ENCODE peak calls at places on chromosomes 7 and 10, in five cellular contexts. One of them, this sample, is unnamed.
A peak's percentile ranks its signal among the peaks of the same experiment; 100 is the strongest.

GRCh38 chr7:155515318-155515717 is 31.0 kb downstream of the CNPY1 start:
- DNase-seq in pancreas: no peak
- DNase-seq in osteoblast: no peak
- DNase-seq in CD8-positive, alpha-beta T cell: no peak
- DNase-seq in cardiac muscle cell: no peak
- DNase-seq in this sample: no peak

GRCh38 chr7:134630237-134630636 is 16.4 kb upstream of the BPGM start:
- DNase-seq in CD8-positive, alpha-beta T cell: no peak
- DNase-seq in osteoblast: no peak
- DNase-seq in cardiac muscle cell: no peak
- DNase-seq in pancreas: no peak
- DNase-seq in this sample: no peak

GRCh38 chr7:151228024-151228866 is 1.2 kb upstream of the ABCF2 start:
- DNase-seq in CD8-positive, alpha-beta T cell: no peak
- DNase-seq in pancreas: no peak
- DNase-seq in osteoblast: peak; percentile 78
- DNase-seq in cardiac muscle cell: no peak
- DNase-seq in this sample: no peak

GRCh38 chr10:111131168-111131799 is 54.5 kb downstream of the ADRA2A start:
- DNase-seq in pancreas: peak; percentile 22
- DNase-seq in osteoblast: no peak
- DNase-seq in CD8-positive, alpha-beta T cell: no peak
- DNase-seq in cardiac muscle cell: no peak
- DNase-seq in this sample: no peak

GRCh38 chr7:70805360-70805759 is 326.6 kb upstream of the GALNT17 start:
- DNase-seq in CD8-positive, alpha-beta T cell: no peak
- DNase-seq in cardiac muscle cell: no peak
- DNase-seq in osteoblast: no peak
- DNase-seq in pancreas: no peak
- DNase-seq in this sample: no peak

GRCh38 chr7:43501881-43502280 is 81.0 kb upstream of the STK17A start:
- DNase-seq in CD8-positive, alpha-beta T cell: no peak
- DNase-seq in cardiac muscle cell: peak; percentile 65
- DNase-seq in osteoblast: no peak
- DNase-seq in pancreas: no peak
- DNase-seq in this sample: no peak

GRCh38 chr7:75650671-75651070 is 88.1 kb downstream of the HIP1 start:
- DNase-seq in cardiac muscle cell: no peak
- DNase-seq in osteoblast: peak; percentile 77
- DNase-seq in pancreas: peak; percentile 14
- DNase-seq in CD8-positive, alpha-beta T cell: no peak
- DNase-seq in this sample: peak; percentile 61

GRCh38 chr7:45684910-45685618 is 110.9 kb downstream of the ADCY1 start:
- DNase-seq in pancreas: no peak
- DNase-seq in osteoblast: no peak
- DNase-seq in CD8-positive, alpha-beta T cell: no peak
- DNase-seq in cardiac muscle cell: no peak
- DNase-seq in this sample: no peak

GRCh38 chr10:97498841-97499560 is at the start of gene UBTD1:
- DNase-seq in CD8-positive, alpha-beta T cell: no peak
- DNase-seq in cardiac muscle cell: peak; percentile 61
- DNase-seq in pancreas: peak; percentile 51
- DNase-seq in osteoblast: peak; percentile 93
- DNase-seq in this sample: peak; percentile 60

GRCh38 chr7:46220066-46220630 is 299.1 kb upstream of the IGFBP3 start:
- DNase-seq in CD8-positive, alpha-beta T cell: no peak
- DNase-seq in osteoblast: no peak
- DNase-seq in cardiac muscle cell: no peak
- DNase-seq in pancreas: no peak
- DNase-seq in this sample: no peak

GRCh38 chr7:84677386-84677785 is 482.8 kb upstream of the SEMA3A start:
- DNase-seq in osteoblast: no peak
- DNase-seq in CD8-positive, alpha-beta T cell: no peak
- DNase-seq in pancreas: no peak
- DNase-seq in cardiac muscle cell: peak; percentile 44
- DNase-seq in this sample: no peak

GRCh38 chr10:110456523-110457091 is 41.1 kb upstream of the DUSP5 start:
- DNase-seq in osteoblast: no peak
- DNase-seq in CD8-positive, alpha-beta T cell: no peak
- DNase-seq in pancreas: no peak
- DNase-seq in cardiac muscle cell: peak; percentile 71
- DNase-seq in this sample: no peak

GRCh38 chr7:5526190-5527037 is 102.8 kb upstream of the TNRC18 start:
- DNase-seq in CD8-positive, alpha-beta T cell: no peak
- DNase-seq in pancreas: no peak
- DNase-seq in cardiac muscle cell: peak; percentile 74
- DNase-seq in osteoblast: peak; percentile 82
- DNase-seq in this sample: peak; percentile 34

GRCh38 chr7:37899712-37900247 is 16.8 kb downstream of the SFRP4 start:
- DNase-seq in cardiac muscle cell: no peak
- DNase-seq in CD8-positive, alpha-beta T cell: no peak
- DNase-seq in pancreas: no peak
- DNase-seq in osteoblast: no peak
- DNase-seq in this sample: no peak

GRCh38 chr7:126840869-126841268 is 411.9 kb downstream of the GRM8 start:
- DNase-seq in osteoblast: no peak
- DNase-seq in cardiac muscle cell: no peak
- DNase-seq in CD8-positive, alpha-beta T cell: no peak
- DNase-seq in pancreas: no peak
- DNase-seq in this sample: no peak

GRCh38 chr7:105439174-105439893 is 50.6 kb upstream of the SRPK2 start:
- DNase-seq in osteoblast: peak; percentile 89
- DNase-seq in pancreas: no peak
- DNase-seq in CD8-positive, alpha-beta T cell: no peak
- DNase-seq in cardiac muscle cell: peak; percentile 72
- DNase-seq in this sample: no peak

GRCh38 chr10:15817407-15818046 is 42.8 kb downstream of the MINDY3 start:
- DNase-seq in CD8-positive, alpha-beta T cell: no peak
- DNase-seq in cardiac muscle cell: peak; percentile 62
- DNase-seq in pancreas: no peak
- DNase-seq in osteoblast: no peak
- DNase-seq in this sample: no peak

GRCh38 chr10:4069491-4069890 is 284.5 kb upstream of the KLF6 start:
- DNase-seq in osteoblast: no peak
- DNase-seq in cardiac muscle cell: peak; percentile 87
- DNase-seq in CD8-positive, alpha-beta T cell: no peak
- DNase-seq in pancreas: no peak
- DNase-seq in this sample: no peak

GRCh38 chr7:75993689-75994387 is 557 bp downstream of the TMEM120A start:
- DNase-seq in CD8-positive, alpha-beta T cell: no peak
- DNase-seq in pancreas: peak; percentile 58
- DNase-seq in cardiac muscle cell: peak; percentile 78
- DNase-seq in osteoblast: peak; percentile 98
- DNase-seq in this sample: peak; percentile 75

GRCh38 chr10:121332829-121333765 is 265.1 kb downstream of the FGFR2 start:
- DNase-seq in pancreas: no peak
- DNase-seq in osteoblast: no peak
- DNase-seq in CD8-positive, alpha-beta T cell: no peak
- DNase-seq in cardiac muscle cell: no peak
- DNase-seq in this sample: no peak

GRCh38 chr7:139091677-139091996 is 17.9 kb downstream of the ZC3HAV1 start:
- DNase-seq in cardiac muscle cell: no peak
- DNase-seq in CD8-positive, alpha-beta T cell: no peak
- DNase-seq in osteoblast: peak; percentile 19
- DNase-seq in pancreas: no peak
- DNase-seq in this sample: no peak

GRCh38 chr7:77653572-77653971 is 42.7 kb upstream of the RSBN1L start:
- DNase-seq in pancreas: peak; percentile 18
- DNase-seq in osteoblast: no peak
- DNase-seq in cardiac muscle cell: no peak
- DNase-seq in CD8-positive, alpha-beta T cell: no peak
- DNase-seq in this sample: no peak

GRCh38 chr10:117468665-117469064 is 73.9 kb upstream of the EMX2 start:
- DNase-seq in osteoblast: no peak
- DNase-seq in cardiac muscle cell: no peak
- DNase-seq in pancreas: no peak
- DNase-seq in CD8-positive, alpha-beta T cell: no peak
- DNase-seq in this sample: no peak

GRCh38 chr7:46586406-46586805 is 665.3 kb upstream of the IGFBP3 start:
- DNase-seq in CD8-positive, alpha-beta T cell: no peak
- DNase-seq in cardiac muscle cell: peak; percentile 74
- DNase-seq in pancreas: no peak
- DNase-seq in osteoblast: no peak
- DNase-seq in this sample: no peak

GRCh38 chr7:79709574-79710409 is 256.3 kb upstream of the MAGI2 start:
- DNase-seq in pancreas: no peak
- DNase-seq in cardiac muscle cell: peak; percentile 63
- DNase-seq in osteoblast: no peak
- DNase-seq in CD8-positive, alpha-beta T cell: no peak
- DNase-seq in this sample: no peak

GRCh38 chr10:30637881-30638467 is 8.4 kb upstream of the LYZL2 start:
- DNase-seq in pancreas: no peak
- DNase-seq in cardiac muscle cell: peak; percentile 82
- DNase-seq in CD8-positive, alpha-beta T cell: no peak
- DNase-seq in osteoblast: peak; percentile 67
- DNase-seq in this sample: no peak

GRCh38 chr10:11533328-11533781 is 78.1 kb downstream of the USP6NL start:
- DNase-seq in osteoblast: no peak
- DNase-seq in CD8-positive, alpha-beta T cell: no peak
- DNase-seq in pancreas: no peak
- DNase-seq in cardiac muscle cell: peak; percentile 64
- DNase-seq in this sample: no peak

GRCh38 chr10:62980697-62981495 is 152.2 kb upstream of the NRBF2 start:
- DNase-seq in cardiac muscle cell: no peak
- DNase-seq in osteoblast: no peak
- DNase-seq in pancreas: no peak
- DNase-seq in CD8-positive, alpha-beta T cell: no peak
- DNase-seq in this sample: no peak

GRCh38 chr7:82838314-82838713 is 324.4 kb downstream of the PCLO start:
- DNase-seq in osteoblast: no peak
- DNase-seq in cardiac muscle cell: no peak
- DNase-seq in pancreas: no peak
- DNase-seq in CD8-positive, alpha-beta T cell: no peak
- DNase-seq in this sample: no peak

GRCh38 chr7:24824896-24825295 is 67.6 kb upstream of the GSDME start:
- DNase-seq in osteoblast: no peak
- DNase-seq in pancreas: no peak
- DNase-seq in CD8-positive, alpha-beta T cell: no peak
- DNase-seq in cardiac muscle cell: no peak
- DNase-seq in this sample: no peak

GRCh38 chr7:24820730-24821044 is 63.4 kb upstream of the GSDME start:
- DNase-seq in CD8-positive, alpha-beta T cell: no peak
- DNase-seq in osteoblast: no peak
- DNase-seq in cardiac muscle cell: peak; percentile 75
- DNase-seq in pancreas: no peak
- DNase-seq in this sample: no peak

GRCh38 chr7:24819916-24820689 is 62.8 kb upstream of the GSDME start:
- DNase-seq in cardiac muscle cell: peak; percentile 92
- DNase-seq in CD8-positive, alpha-beta T cell: peak; percentile 60
- DNase-seq in pancreas: peak; percentile 80
- DNase-seq in osteoblast: peak; percentile 69
- DNase-seq in this sample: peak; percentile 66

GRCh38 chr7:24824400-24824799 is 67.1 kb upstream of the GSDME start:
- DNase-seq in pancreas: no peak
- DNase-seq in cardiac muscle cell: no peak
- DNase-seq in osteoblast: no peak
- DNase-seq in CD8-positive, alpha-beta T cell: no peak
- DNase-seq in this sample: no peak

GRCh38 chr7:24821045-24821853 is 64.0 kb upstream of the GSDME start:
- DNase-seq in CD8-positive, alpha-beta T cell: peak; percentile 70
- DNase-seq in cardiac muscle cell: peak; percentile 82
- DNase-seq in pancreas: no peak
- DNase-seq in osteoblast: peak; percentile 85
- DNase-seq in this sample: peak; percentile 20
- H3K27ac ChIP-seq in CD8-positive, alpha-beta T cell: peak overlapping the region; percentile 52
- H3K27ac ChIP-seq in cardiac muscle cell: no peak overlapping the region
- H3K27ac ChIP-seq in pancreas: no peak overlapping the region
- H3K27ac ChIP-seq in osteoblast: peak overlapping the region; percentile 73
- H3K27ac ChIP-seq in this sample: no peak overlapping the region

GRCh38 chr10:119518936-119519335 is 23.6 kb downstream of the RGS10 start:
- DNase-seq in cardiac muscle cell: no peak
- DNase-seq in CD8-positive, alpha-beta T cell: no peak
- DNase-seq in osteoblast: peak; percentile 26
- DNase-seq in pancreas: no peak
- DNase-seq in this sample: no peak

GRCh38 chr10:119515511-119516045 is 26.9 kb downstream of the RGS10 start:
- DNase-seq in osteoblast: no peak
- DNase-seq in pancreas: no peak
- DNase-seq in CD8-positive, alpha-beta T cell: no peak
- DNase-seq in cardiac muscle cell: no peak
- DNase-seq in this sample: no peak

GRCh38 chr10:119518176-119518575 is 24.3 kb downstream of the RGS10 start:
- DNase-seq in pancreas: no peak
- DNase-seq in osteoblast: peak; percentile 57
- DNase-seq in cardiac muscle cell: no peak
- DNase-seq in CD8-positive, alpha-beta T cell: no peak
- DNase-seq in this sample: no peak

GRCh38 chr10:119517235-119518141 is 25.0 kb downstream of the RGS10 start:
- DNase-seq in osteoblast: peak; percentile 77
- DNase-seq in pancreas: no peak
- DNase-seq in CD8-positive, alpha-beta T cell: no peak
- DNase-seq in cardiac muscle cell: peak; percentile 55
- DNase-seq in this sample: no peak

DNA sequence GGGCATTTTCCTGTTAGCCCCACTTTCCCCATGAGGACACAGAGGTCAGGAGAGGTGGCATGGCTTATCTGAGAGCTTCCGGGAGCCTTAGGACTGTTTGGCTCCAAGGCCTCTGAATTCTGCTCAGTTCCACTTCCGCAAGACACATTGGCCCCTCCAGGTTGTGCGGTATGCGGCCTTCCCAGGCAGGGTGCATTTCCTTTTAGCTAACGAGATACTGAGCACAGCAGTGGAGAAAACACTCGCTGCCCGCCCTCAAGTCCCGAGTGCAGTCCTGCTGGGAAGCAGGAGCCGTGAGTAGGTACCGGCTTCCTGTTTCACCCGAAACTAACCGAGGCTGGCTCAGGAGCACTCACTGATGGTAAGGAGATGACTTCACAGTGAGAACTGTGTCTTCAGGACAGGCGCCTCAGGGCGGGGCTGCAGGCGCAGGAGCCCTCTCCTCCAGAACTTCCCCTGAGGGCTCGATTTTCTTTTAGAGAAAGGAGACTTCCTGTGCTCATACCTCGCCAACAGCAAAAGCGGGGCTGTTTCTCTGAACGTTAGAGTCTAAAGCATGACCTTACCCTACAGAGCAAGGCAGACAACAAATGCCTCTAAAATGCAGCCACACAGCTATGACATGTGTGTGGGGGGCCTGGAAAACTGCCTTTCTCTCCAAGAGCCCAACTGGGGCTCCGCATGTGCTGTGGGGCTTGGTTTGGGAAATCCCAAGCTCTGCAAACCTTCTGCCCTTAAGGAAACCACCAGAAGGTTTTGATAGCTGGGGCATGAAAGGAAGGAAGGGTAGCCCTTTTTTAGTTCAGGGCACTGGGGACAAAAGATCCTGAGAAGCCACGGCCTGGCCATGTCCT is 25.9 kb downstream of the RGS10 start:
- DNase-seq in pancreas: no peak
- DNase-seq in osteoblast: no peak
- DNase-seq in cardiac muscle cell: peak; percentile 25
- DNase-seq in CD8-positive, alpha-beta T cell: peak; percentile 45
- DNase-seq in this sample: no peak
- H3K27ac ChIP-seq in pancreas: no peak overlapping the region
- H3K27ac ChIP-seq in osteoblast: no peak overlapping the region
- H3K27ac ChIP-seq in cardiac muscle cell: peak overlapping the region; percentile 45
- H3K27ac ChIP-seq in CD8-positive, alpha-beta T cell: peak overlapping the region; percentile 25
- H3K27ac ChIP-seq in this sample: no peak overlapping the region

GRCh38 chr7:140212100-140212881 is 35.5 kb upstream of the KDM7A start:
- DNase-seq in pancreas: no peak
- DNase-seq in cardiac muscle cell: no peak
- DNase-seq in CD8-positive, alpha-beta T cell: no peak
- DNase-seq in osteoblast: no peak
- DNase-seq in this sample: no peak
- H3K27ac ChIP-seq in pancreas: no peak overlapping the region
- H3K27ac ChIP-seq in cardiac muscle cell: no peak overlapping the region
- H3K27ac ChIP-seq in CD8-positive, alpha-beta T cell: no peak overlapping the region
- H3K27ac ChIP-seq in osteoblast: no peak overlapping the region
- H3K27ac ChIP-seq in this sample: no peak overlapping the region

GRCh38 chr7:100632951-100633717 is 8.2 kb downstream of the TFR2 start:
- DNase-seq in pancreas: peak; percentile 26
- DNase-seq in osteoblast: peak; percentile 94
- DNase-seq in CD8-positive, alpha-beta T cell: peak; percentile 34
- DNase-seq in cardiac muscle cell: peak; percentile 31
- DNase-seq in this sample: peak; percentile 41
- H3K27ac ChIP-seq in pancreas: no peak overlapping the region
- H3K27ac ChIP-seq in osteoblast: no peak overlapping the region
- H3K27ac ChIP-seq in CD8-positive, alpha-beta T cell: no peak overlapping the region
- H3K27ac ChIP-seq in cardiac muscle cell: no peak overlapping the region
- H3K27ac ChIP-seq in this sample: no peak overlapping the region